ENCODE peak calls at places on chromosomes 4 and X, in seven cellular contexts. T is IMR-90, J is H9, K is mesenchymal stem cell, X is neuronal stem cell, V is mesendoderm, U is trophoblast cell. A is an unnamed sample.
A peak's percentile ranks its signal among the peaks of the same experiment; 100 is the strongest.

GRCh38 chr4:7262134-7262533 is 69.8 kb downstream of the SORCS2 start:
- DNase-seq in T (no peak), J (no peak), K (no peak), X (no peak), V (no peak), U (no peak), A (no peak)

GRCh38 chr4:94595880-94596483 is 144.2 kb downstream of the PDLIM5 start:
- DNase-seq in T (peak; percentile 74), J (no peak), K (peak; percentile 68), X (no peak), V (peak; percentile 57), U (peak; percentile 72), A (no peak)

GRCh38 chr4:67437974-67438713 is 107.2 kb downstream of the CENPC start:
- DNase-seq in T (peak; percentile 85), J (no peak), K (peak; percentile 88), X (no peak), V (no peak), U (peak; percentile 7), A (no peak)

GRCh38 chr4:145566767-145567166 is 52.4 kb upstream of the MMAA start:
- DNase-seq in T (no peak), J (no peak), K (no peak), X (no peak), V (no peak), U (no peak), A (no peak)

GRCh38 chr4:1279253-1279652 is 10.4 kb upstream of the MAEA start:
- DNase-seq in T (no peak), J (no peak), K (no peak), X (no peak), V (no peak), U (no peak), A (no peak)

GRCh38 chrX:48045410-48046311 is 25.8 kb downstream of the ZNF630 start:
- DNase-seq in T (peak; percentile 77), J (no peak), K (peak; percentile 35), X (no peak), V (peak; percentile 79), U (peak; percentile 87), A (no peak)

GRCh38 chr4:41532880-41533279 is 5.1 kb upstream of the LIMCH1 start:
- DNase-seq in T (no peak), J (no peak), K (no peak), X (no peak), V (no peak), U (no peak), A (no peak)

GRCh38 chr4:7529368-7529923 is 94.7 kb upstream of the PSAPL1 start:
- DNase-seq in T (no peak), J (peak; percentile 57), K (no peak), X (peak; percentile 15), V (peak; percentile 86), U (no peak), A (no peak)

GRCh38 chrX:50707376-50707775 is 106.6 kb downstream of the SHROOM4 start:
- DNase-seq in T (no peak), J (no peak), K (no peak), X (no peak), V (no peak), U (no peak), A (no peak)

GRCh38 chr4:4985844-4986243 is 33.4 kb downstream of the CYTL1 start:
- DNase-seq in T (no peak), J (peak; percentile 56), K (peak; percentile 23), X (no peak), V (peak; percentile 65), U (no peak), A (no peak)

GRCh38 chrX:153875391-153876111 is 10.4 kb downstream of the L1CAM start:
- DNase-seq in T (no peak), J (peak; percentile 76), K (peak; percentile 39), X (peak; percentile 69), V (peak; percentile 72), U (peak; percentile 46), A (peak; percentile 95)

GRCh38 chrX:153648358-153649177 is 1.6 kb downstream of the DUSP9 start:
- DNase-seq in T (no peak), J (peak; percentile 17), K (no peak), X (no peak), V (no peak), U (no peak), A (no peak)

GRCh38 chr4:6198278-6198677 is 2.1 kb downstream of the JAKMIP1 start:
- DNase-seq in T (no peak), J (no peak), K (no peak), X (no peak), V (peak; percentile 40), U (no peak), A (no peak)

GRCh38 chr4:1060121-1060520 is 48.7 kb downstream of the FGFRL1 start:
- DNase-seq in T (no peak), J (peak; percentile 21), K (no peak), X (no peak), V (no peak), U (no peak), A (no peak)

GRCh38 chrX:75149654-75150053 is 6.4 kb downstream of the ABCB7 start:
- DNase-seq in T (no peak), J (no peak), K (no peak), X (no peak), V (no peak), U (no peak), A (no peak)

GRCh38 chr4:26176621-26177121 is 144.1 kb upstream of the RBPJ start:
- DNase-seq in T (peak; percentile 85), J (no peak), K (no peak), X (no peak), V (peak; percentile 21), U (no peak), A (no peak)

GRCh38 chrX:119482497-119483480 is 14.5 kb downstream of the SLC25A5 start:
- DNase-seq in T (peak; percentile 39), J (peak; percentile 76), K (peak; percentile 81), X (no peak), V (peak; percentile 80), U (peak; percentile 79), A (peak; percentile 78)

GRCh38 chr4:94744830-94745229 is 12.9 kb upstream of the BMPR1B start:
- DNase-seq in T (no peak), J (no peak), K (no peak), X (no peak), V (no peak), U (no peak), A (no peak)

GRCh38 chr4:170243662-170244288 is 154.0 kb upstream of the AADAT start:
- DNase-seq in T (no peak), J (no peak), K (no peak), X (no peak), V (peak; percentile 55), U (peak; percentile 33), A (no peak)

GRCh38 chr4:104642521-104642920 is 147.8 kb upstream of the CXXC4 start:
- DNase-seq in T (no peak), J (no peak), K (no peak), X (no peak), V (no peak), U (no peak), A (no peak)

GRCh38 chr4:154626793-154627484 is 14.5 kb upstream of the FGG start:
- DNase-seq in T (peak; percentile 6), J (peak; percentile 88), K (peak; percentile 37), X (peak; percentile 62), V (peak; percentile 86), U (peak; percentile 51), A (peak; percentile 62)

GRCh38 chrX:154727418-154728323 is 23.2 kb downstream of the GAB3 start:
- DNase-seq in T (peak; percentile 77), J (no peak), K (peak; percentile 61), X (no peak), V (peak; percentile 53), U (no peak), A (no peak)

GRCh38 chrX:53249387-53250042 is 24.5 kb upstream of the KDM5C start:
- DNase-seq in T (no peak), J (no peak), K (no peak), X (no peak), V (no peak), U (peak; percentile 22), A (no peak)

GRCh38 chrX:50827996-50828395 is 14.0 kb upstream of the SHROOM4 start:
- DNase-seq in T (peak; percentile 55), J (no peak), K (no peak), X (no peak), V (peak; percentile 3), U (peak; percentile 76), A (no peak)

GRCh38 chr4:142512161-142512560 is 333.9 kb downstream of the INPP4B start:
- DNase-seq in T (peak; percentile 51), J (no peak), K (no peak), X (no peak), V (no peak), U (peak; percentile 5), A (no peak)
- H4K8ac ChIP-seq in T (no peak overlapping the region), J (no peak overlapping the region), K (no peak overlapping the region), X (no peak overlapping the region), V (no peak overlapping the region), U (no peak overlapping the region), A (no peak overlapping the region)

GRCh38 chr4:17769406-17770174 is 11.8 kb downstream of the FAM184B start:
- DNase-seq in T (no peak), J (no peak), K (no peak), X (no peak), V (no peak), U (no peak), A (no peak)
- H4K8ac ChIP-seq in T (no peak overlapping the region), J (no peak overlapping the region), K (no peak overlapping the region), X (no peak overlapping the region), V (no peak overlapping the region), U (no peak overlapping the region), A (no peak overlapping the region)

GRCh38 chr4:138348055-138348454 is 105.9 kb upstream of the SLC7A11 start:
- DNase-seq in T (peak; percentile 22), J (no peak), K (no peak), X (no peak), V (no peak), U (no peak), A (no peak)
- H4K8ac ChIP-seq in T (no peak overlapping the region), J (no peak overlapping the region), K (no peak overlapping the region), X (no peak overlapping the region), V (no peak overlapping the region), U (no peak overlapping the region), A (no peak overlapping the region)

GRCh38 chr4:78068481-78068880 is 11.4 kb downstream of the FRAS1 start:
- DNase-seq in T (no peak), J (no peak), K (no peak), X (no peak), V (no peak), U (peak; percentile 58), A (no peak)

GRCh38 chr4:78074747-78075146 is 17.6 kb downstream of the FRAS1 start:
- DNase-seq in T (no peak), J (no peak), K (no peak), X (no peak), V (peak; percentile 47), U (no peak), A (no peak)

GRCh38 chr4:78069309-78069708 is 12.2 kb downstream of the FRAS1 start:
- DNase-seq in T (no peak), J (no peak), K (no peak), X (no peak), V (no peak), U (peak; percentile 97), A (no peak)

GRCh38 chr4:78069859-78070258 is 12.7 kb downstream of the FRAS1 start:
- DNase-seq in T (no peak), J (no peak), K (no peak), X (no peak), V (no peak), U (no peak), A (no peak)

DNA sequence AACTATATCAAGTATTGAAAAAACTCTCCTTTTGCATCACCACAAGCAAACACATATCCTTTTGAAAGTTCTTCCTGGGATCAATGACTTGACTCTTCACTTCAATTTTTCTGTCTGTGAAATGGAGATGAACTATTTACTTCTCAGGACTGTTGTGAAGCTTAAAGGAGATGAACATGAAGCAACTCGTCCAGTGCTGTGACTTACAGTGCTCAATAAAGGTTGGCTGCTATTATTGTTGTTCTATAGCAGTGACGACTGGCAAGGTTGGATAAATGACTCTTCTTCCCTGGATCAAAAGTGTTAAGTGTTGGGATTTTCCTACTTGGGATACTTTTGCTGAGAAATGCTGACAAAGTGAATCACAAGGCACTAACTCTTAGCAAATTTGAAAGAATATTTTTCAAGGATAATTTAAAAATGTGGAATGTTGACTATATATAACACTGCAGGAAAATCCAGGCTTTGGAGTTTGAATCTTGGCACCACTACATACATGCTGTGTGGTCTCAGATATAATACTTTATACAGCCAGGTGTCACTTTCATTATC is 13.7 kb downstream of the FRAS1 start:
- DNase-seq in T (no peak), J (no peak), K (no peak), X (no peak), V (no peak), U (no peak), A (no peak)
- H4K8ac ChIP-seq in T (no peak overlapping the region), J (no peak overlapping the region), K (no peak overlapping the region), X (no peak overlapping the region), V (no peak overlapping the region), U (no peak overlapping the region), A (no peak overlapping the region)

A was measured in H1.